ENCODE peak calls at places on chromosomes 16 and 17, in ten cellular contexts. One of them, this sample, is unnamed.

GRCh38 chr16:85720319-85720637 is 30.6 kb downstream of the C16orf74 start:
- DNase-seq in mucosa of gallbladder: peak
- DNase-seq in transverse colon: peak
- DNase-seq in RWPE1: peak
- DNase-seq in Caki2: peak
- DNase-seq in iPS-NIHi11: no peak
- DNase-seq in prostate gland: peak
- DNase-seq in T follicular helper cell: no peak
- DNase-seq in endothelial cell: no peak
- DNase-seq in left lung: no peak
- DNase-seq in this sample: no peak

GRCh38 chr17:74332763-74333220 is 6.8 kb downstream of the KIF19 start:
- DNase-seq in mucosa of gallbladder: no peak
- DNase-seq in transverse colon: peak
- DNase-seq in RWPE1: no peak
- DNase-seq in Caki2: no peak
- DNase-seq in iPS-NIHi11: no peak
- DNase-seq in prostate gland: no peak
- DNase-seq in T follicular helper cell: no peak
- DNase-seq in endothelial cell: no peak
- DNase-seq in left lung: no peak
- DNase-seq in this sample: peak

GRCh38 chr17:21495281-21495680 is 119.1 kb downstream of the KCNJ12 start:
- DNase-seq in mucosa of gallbladder: no peak
- DNase-seq in transverse colon: no peak
- DNase-seq in RWPE1: no peak
- DNase-seq in Caki2: no peak
- DNase-seq in iPS-NIHi11: no peak
- DNase-seq in prostate gland: no peak
- DNase-seq in T follicular helper cell: no peak
- DNase-seq in endothelial cell: no peak
- DNase-seq in left lung: no peak
- DNase-seq in this sample: no peak

GRCh38 chr17:45334231-45334630 is 17.4 kb upstream of the MAP3K14 start:
- DNase-seq in mucosa of gallbladder: no peak
- DNase-seq in transverse colon: peak
- DNase-seq in RWPE1: no peak
- DNase-seq in Caki2: peak
- DNase-seq in iPS-NIHi11: peak
- DNase-seq in prostate gland: no peak
- DNase-seq in T follicular helper cell: no peak
- DNase-seq in endothelial cell: no peak
- DNase-seq in left lung: no peak
- DNase-seq in this sample: peak

GRCh38 chr16:17724242-17724898 is 253.6 kb upstream of the XYLT1 start:
- DNase-seq in mucosa of gallbladder: no peak
- DNase-seq in transverse colon: no peak
- DNase-seq in RWPE1: no peak
- DNase-seq in Caki2: no peak
- DNase-seq in iPS-NIHi11: no peak
- DNase-seq in prostate gland: no peak
- DNase-seq in T follicular helper cell: no peak
- DNase-seq in endothelial cell: no peak
- DNase-seq in left lung: no peak
- DNase-seq in this sample: no peak

GRCh38 chr17:3015890-3016289 is 47.5 kb downstream of the OR1D5 start:
- DNase-seq in mucosa of gallbladder: no peak
- DNase-seq in transverse colon: no peak
- DNase-seq in RWPE1: no peak
- DNase-seq in Caki2: peak
- DNase-seq in iPS-NIHi11: no peak
- DNase-seq in prostate gland: no peak
- DNase-seq in T follicular helper cell: no peak
- DNase-seq in endothelial cell: no peak
- DNase-seq in left lung: peak
- DNase-seq in this sample: no peak

GRCh38 chr16:84110527-84110926 is 6.2 kb downstream of the MBTPS1 start:
- DNase-seq in mucosa of gallbladder: no peak
- DNase-seq in transverse colon: no peak
- DNase-seq in RWPE1: no peak
- DNase-seq in Caki2: no peak
- DNase-seq in iPS-NIHi11: no peak
- DNase-seq in prostate gland: no peak
- DNase-seq in T follicular helper cell: no peak
- DNase-seq in endothelial cell: no peak
- DNase-seq in left lung: no peak
- DNase-seq in this sample: no peak

GRCh38 chr16:19375561-19376158 is 42.0 kb upstream of the TMC5 start:
- DNase-seq in mucosa of gallbladder: peak
- DNase-seq in transverse colon: peak
- DNase-seq in RWPE1: peak
- DNase-seq in Caki2: peak
- DNase-seq in iPS-NIHi11: peak
- DNase-seq in prostate gland: peak
- DNase-seq in T follicular helper cell: no peak
- DNase-seq in endothelial cell: peak
- DNase-seq in left lung: no peak
- DNase-seq in this sample: peak

GRCh38 chr16:83481589-83481988 is 326.2 kb upstream of the HSBP1 start:
- DNase-seq in mucosa of gallbladder: no peak
- DNase-seq in transverse colon: no peak
- DNase-seq in RWPE1: no peak
- DNase-seq in Caki2: no peak
- DNase-seq in iPS-NIHi11: no peak
- DNase-seq in prostate gland: no peak
- DNase-seq in T follicular helper cell: no peak
- DNase-seq in endothelial cell: no peak
- DNase-seq in left lung: no peak
- DNase-seq in this sample: no peak

GRCh38 chr16:74558873-74559272 is 48.0 kb downstream of the GLG1 start:
- DNase-seq in mucosa of gallbladder: no peak
- DNase-seq in transverse colon: no peak
- DNase-seq in RWPE1: no peak
- DNase-seq in Caki2: no peak
- DNase-seq in iPS-NIHi11: no peak
- DNase-seq in prostate gland: no peak
- DNase-seq in T follicular helper cell: no peak
- DNase-seq in endothelial cell: no peak
- DNase-seq in left lung: no peak
- DNase-seq in this sample: no peak

GRCh38 chr17:68152161-68152571 is 95.7 kb upstream of the AMZ2 start:
- DNase-seq in mucosa of gallbladder: no peak
- DNase-seq in transverse colon: peak
- DNase-seq in RWPE1: no peak
- DNase-seq in Caki2: no peak
- DNase-seq in iPS-NIHi11: no peak
- DNase-seq in prostate gland: no peak
- DNase-seq in T follicular helper cell: no peak
- DNase-seq in endothelial cell: no peak
- DNase-seq in left lung: no peak
- DNase-seq in this sample: no peak

GRCh38 chr17:56977673-56978395 is at the start of gene SCPEP1:
- DNase-seq in mucosa of gallbladder: peak
- DNase-seq in transverse colon: peak
- DNase-seq in RWPE1: peak
- DNase-seq in Caki2: peak
- DNase-seq in iPS-NIHi11: peak
- DNase-seq in prostate gland: peak
- DNase-seq in T follicular helper cell: peak
- DNase-seq in endothelial cell: peak
- DNase-seq in left lung: peak
- DNase-seq in this sample: peak

GRCh38 chr16:67155305-67156145 is 4.2 kb downstream of the TRADD start:
- DNase-seq in mucosa of gallbladder: peak
- DNase-seq in transverse colon: peak
- DNase-seq in RWPE1: peak
- DNase-seq in Caki2: peak
- DNase-seq in iPS-NIHi11: peak
- DNase-seq in prostate gland: peak
- DNase-seq in T follicular helper cell: peak
- DNase-seq in endothelial cell: peak
- DNase-seq in left lung: peak
- DNase-seq in this sample: peak

GRCh38 chr17:74552037-74552436 is 6.1 kb upstream of the CD300C start:
- DNase-seq in mucosa of gallbladder: no peak
- DNase-seq in transverse colon: no peak
- DNase-seq in RWPE1: peak
- DNase-seq in Caki2: no peak
- DNase-seq in iPS-NIHi11: no peak
- DNase-seq in prostate gland: no peak
- DNase-seq in T follicular helper cell: no peak
- DNase-seq in endothelial cell: no peak
- DNase-seq in left lung: no peak
- DNase-seq in this sample: no peak

GRCh38 chr16:87619360-87620200 is 17.3 kb downstream of the JPH3 start:
- DNase-seq in mucosa of gallbladder: no peak
- DNase-seq in transverse colon: no peak
- DNase-seq in RWPE1: no peak
- DNase-seq in Caki2: no peak
- DNase-seq in iPS-NIHi11: no peak
- DNase-seq in prostate gland: no peak
- DNase-seq in T follicular helper cell: no peak
- DNase-seq in endothelial cell: no peak
- DNase-seq in left lung: no peak
- DNase-seq in this sample: no peak

GRCh38 chr16:73572135-73572534 is 524.2 kb upstream of the ZFHX3 start:
- DNase-seq in mucosa of gallbladder: peak
- DNase-seq in transverse colon: peak
- DNase-seq in RWPE1: no peak
- DNase-seq in Caki2: peak
- DNase-seq in iPS-NIHi11: peak
- DNase-seq in prostate gland: peak
- DNase-seq in T follicular helper cell: no peak
- DNase-seq in endothelial cell: no peak
- DNase-seq in left lung: no peak
- DNase-seq in this sample: no peak

GRCh38 chr16:1979271-1980025 is 1.8 kb downstream of the NOXO1 start:
- DNase-seq in mucosa of gallbladder: peak
- DNase-seq in transverse colon: peak
- DNase-seq in RWPE1: peak
- DNase-seq in Caki2: no peak
- DNase-seq in iPS-NIHi11: peak
- DNase-seq in prostate gland: peak
- DNase-seq in T follicular helper cell: no peak
- DNase-seq in endothelial cell: no peak
- DNase-seq in left lung: peak
- DNase-seq in this sample: no peak

GRCh38 chr16:56279132-56279531 is 87.8 kb downstream of the GNAO1 start:
- DNase-seq in mucosa of gallbladder: no peak
- DNase-seq in transverse colon: peak
- DNase-seq in RWPE1: no peak
- DNase-seq in Caki2: no peak
- DNase-seq in iPS-NIHi11: no peak
- DNase-seq in prostate gland: no peak
- DNase-seq in T follicular helper cell: peak
- DNase-seq in endothelial cell: no peak
- DNase-seq in left lung: no peak
- DNase-seq in this sample: no peak

GRCh38 chr16:79535130-79535529 is 65.4 kb downstream of the MAF start:
- DNase-seq in mucosa of gallbladder: no peak
- DNase-seq in transverse colon: no peak
- DNase-seq in RWPE1: no peak
- DNase-seq in Caki2: no peak
- DNase-seq in iPS-NIHi11: no peak
- DNase-seq in prostate gland: no peak
- DNase-seq in T follicular helper cell: no peak
- DNase-seq in endothelial cell: no peak
- DNase-seq in left lung: no peak
- DNase-seq in this sample: no peak

GRCh38 chr17:55144518-55144917 is 120.2 kb upstream of the HLF start:
- DNase-seq in mucosa of gallbladder: no peak
- DNase-seq in transverse colon: no peak
- DNase-seq in RWPE1: no peak
- DNase-seq in Caki2: no peak
- DNase-seq in iPS-NIHi11: no peak
- DNase-seq in prostate gland: no peak
- DNase-seq in T follicular helper cell: no peak
- DNase-seq in endothelial cell: no peak
- DNase-seq in left lung: no peak
- DNase-seq in this sample: no peak

GRCh38 chr17:50672831-50673551 is 34.7 kb downstream of the ANKRD40 start:
- DNase-seq in mucosa of gallbladder: no peak
- DNase-seq in transverse colon: no peak
- DNase-seq in RWPE1: peak
- DNase-seq in Caki2: no peak
- DNase-seq in iPS-NIHi11: no peak
- DNase-seq in prostate gland: peak
- DNase-seq in T follicular helper cell: no peak
- DNase-seq in endothelial cell: no peak
- DNase-seq in left lung: no peak
- DNase-seq in this sample: no peak

GRCh38 chr16:66250686-66251405 is 115.6 kb upstream of the CDH5 start:
- DNase-seq in mucosa of gallbladder: peak
- DNase-seq in transverse colon: peak
- DNase-seq in RWPE1: no peak
- DNase-seq in Caki2: no peak
- DNase-seq in iPS-NIHi11: no peak
- DNase-seq in prostate gland: peak
- DNase-seq in T follicular helper cell: no peak
- DNase-seq in endothelial cell: no peak
- DNase-seq in left lung: no peak
- DNase-seq in this sample: no peak

GRCh38 chr17:40076595-40076994 is 13.8 kb downstream of the THRA start:
- DNase-seq in mucosa of gallbladder: no peak
- DNase-seq in transverse colon: no peak
- DNase-seq in RWPE1: no peak
- DNase-seq in Caki2: no peak
- DNase-seq in iPS-NIHi11: no peak
- DNase-seq in prostate gland: no peak
- DNase-seq in T follicular helper cell: no peak
- DNase-seq in endothelial cell: no peak
- DNase-seq in left lung: no peak
- DNase-seq in this sample: no peak

GRCh38 chr17:32516940-32517711 is 30.3 kb downstream of the CDK5R1 start:
- DNase-seq in mucosa of gallbladder: no peak
- DNase-seq in transverse colon: no peak
- DNase-seq in RWPE1: no peak
- DNase-seq in Caki2: no peak
- DNase-seq in iPS-NIHi11: no peak
- DNase-seq in prostate gland: no peak
- DNase-seq in T follicular helper cell: no peak
- DNase-seq in endothelial cell: no peak
- DNase-seq in left lung: no peak
- DNase-seq in this sample: no peak

GRCh38 chr17:50359005-50359699 is 13.2 kb downstream of the XYLT2 start:
- DNase-seq in mucosa of gallbladder: no peak
- DNase-seq in transverse colon: no peak
- DNase-seq in RWPE1: no peak
- DNase-seq in Caki2: no peak
- DNase-seq in iPS-NIHi11: no peak
- DNase-seq in prostate gland: no peak
- DNase-seq in T follicular helper cell: no peak
- DNase-seq in endothelial cell: no peak
- DNase-seq in left lung: no peak
- DNase-seq in this sample: no peak

GRCh38 chr17:15265131-15265530 is at the start of gene PMP22:
- DNase-seq in mucosa of gallbladder: peak
- DNase-seq in transverse colon: peak
- DNase-seq in RWPE1: no peak
- DNase-seq in Caki2: no peak
- DNase-seq in iPS-NIHi11: peak
- DNase-seq in prostate gland: no peak
- DNase-seq in T follicular helper cell: no peak
- DNase-seq in endothelial cell: no peak
- DNase-seq in left lung: no peak
- DNase-seq in this sample: no peak

GRCh38 chr17:11144358-11145233 is 96.4 kb upstream of the SHISA6 start:
- DNase-seq in mucosa of gallbladder: peak
- DNase-seq in transverse colon: peak
- DNase-seq in RWPE1: peak
- DNase-seq in Caki2: peak
- DNase-seq in iPS-NIHi11: peak
- DNase-seq in prostate gland: peak
- DNase-seq in T follicular helper cell: no peak
- DNase-seq in endothelial cell: no peak
- DNase-seq in left lung: no peak
- DNase-seq in this sample: peak

GRCh38 chr17:69646729-69647128 is 232.2 kb downstream of the MAP2K6 start:
- DNase-seq in mucosa of gallbladder: no peak
- DNase-seq in transverse colon: no peak
- DNase-seq in RWPE1: no peak
- DNase-seq in Caki2: no peak
- DNase-seq in iPS-NIHi11: no peak
- DNase-seq in prostate gland: no peak
- DNase-seq in T follicular helper cell: no peak
- DNase-seq in endothelial cell: no peak
- DNase-seq in left lung: no peak
- DNase-seq in this sample: no peak

This sample was measured in NAMALWA.